ENCODE peak calls at places on chromosome 15, in nine cellular contexts. One of them, this sample, is unnamed.

GRCh38 chr15:43516801-43517353 is 531 bp upstream of the MAP1A start:
- DNase-seq in foreskin fibroblast: peak
- DNase-seq in AG09319: no peak
- DNase-seq in bronchial epithelial cell: no peak
- DNase-seq in A549: no peak
- DNase-seq in astrocyte of the spinal cord: peak
- DNase-seq in GM10248: no peak
- DNase-seq in Peyer's patch: no peak
- DNase-seq in chondrocyte: no peak
- DNase-seq in this sample: peak

GRCh38 chr15:41949400-41950126 is 22.8 kb downstream of the EHD4 start:
- DNase-seq in GM10248: no peak
- DNase-seq in AG09319: no peak
- DNase-seq in bronchial epithelial cell: no peak
- DNase-seq in A549: no peak
- DNase-seq in chondrocyte: no peak
- DNase-seq in foreskin fibroblast: no peak
- DNase-seq in astrocyte of the spinal cord: no peak
- DNase-seq in Peyer's patch: no peak
- DNase-seq in this sample: no peak

GRCh38 chr15:51727141-51727897 is 10.1 kb downstream of the LYSMD2 start:
- DNase-seq in bronchial epithelial cell: no peak
- DNase-seq in Peyer's patch: no peak
- DNase-seq in foreskin fibroblast: peak
- DNase-seq in chondrocyte: no peak
- DNase-seq in GM10248: no peak
- DNase-seq in AG09319: no peak
- DNase-seq in astrocyte of the spinal cord: no peak
- DNase-seq in A549: peak
- DNase-seq in this sample: no peak

GRCh38 chr15:62257991-62258390 is 92.9 kb upstream of the C2CD4B start:
- DNase-seq in foreskin fibroblast: no peak
- DNase-seq in GM10248: no peak
- DNase-seq in Peyer's patch: no peak
- DNase-seq in AG09319: no peak
- DNase-seq in astrocyte of the spinal cord: no peak
- DNase-seq in chondrocyte: no peak
- DNase-seq in A549: no peak
- DNase-seq in bronchial epithelial cell: no peak
- DNase-seq in this sample: no peak

GRCh38 chr15:38684461-38685000 is 119.9 kb upstream of the RASGRP1 start:
- DNase-seq in A549: no peak
- DNase-seq in Peyer's patch: no peak
- DNase-seq in AG09319: no peak
- DNase-seq in astrocyte of the spinal cord: no peak
- DNase-seq in chondrocyte: no peak
- DNase-seq in GM10248: no peak
- DNase-seq in foreskin fibroblast: no peak
- DNase-seq in bronchial epithelial cell: no peak
- DNase-seq in this sample: no peak

GRCh38 chr15:62771234-62771633 is 271.3 kb upstream of the TPM1 start:
- DNase-seq in GM10248: no peak
- DNase-seq in Peyer's patch: no peak
- DNase-seq in A549: no peak
- DNase-seq in bronchial epithelial cell: no peak
- DNase-seq in AG09319: no peak
- DNase-seq in astrocyte of the spinal cord: no peak
- DNase-seq in chondrocyte: no peak
- DNase-seq in foreskin fibroblast: no peak
- DNase-seq in this sample: no peak

GRCh38 chr15:41838400-41838897 is at the start of gene PLA2G4B:
- DNase-seq in chondrocyte: no peak
- DNase-seq in A549: no peak
- DNase-seq in foreskin fibroblast: no peak
- DNase-seq in GM10248: no peak
- DNase-seq in astrocyte of the spinal cord: no peak
- DNase-seq in bronchial epithelial cell: peak
- DNase-seq in AG09319: no peak
- DNase-seq in Peyer's patch: no peak
- DNase-seq in this sample: no peak

GRCh38 chr15:100171411-100171810 is 170.4 kb downstream of the ADAMTS17 start:
- DNase-seq in GM10248: no peak
- DNase-seq in bronchial epithelial cell: no peak
- DNase-seq in foreskin fibroblast: no peak
- DNase-seq in astrocyte of the spinal cord: no peak
- DNase-seq in A549: no peak
- DNase-seq in chondrocyte: no peak
- DNase-seq in AG09319: no peak
- DNase-seq in Peyer's patch: no peak
- DNase-seq in this sample: no peak

GRCh38 chr15:74540761-74541493 is at the start of gene ARID3B:
- DNase-seq in bronchial epithelial cell: peak
- DNase-seq in Peyer's patch: peak
- DNase-seq in foreskin fibroblast: peak
- DNase-seq in GM10248: peak
- DNase-seq in A549: peak
- DNase-seq in astrocyte of the spinal cord: peak
- DNase-seq in chondrocyte: peak
- DNase-seq in AG09319: peak
- DNase-seq in this sample: peak

GRCh38 chr15:80317389-80318169 is 65.6 kb upstream of the CTXND1 start:
- DNase-seq in astrocyte of the spinal cord: peak
- DNase-seq in GM10248: no peak
- DNase-seq in AG09319: peak
- DNase-seq in bronchial epithelial cell: peak
- DNase-seq in foreskin fibroblast: peak
- DNase-seq in Peyer's patch: no peak
- DNase-seq in chondrocyte: no peak
- DNase-seq in A549: peak
- DNase-seq in this sample: peak

GRCh38 chr15:40358492-40359353 is 704 bp downstream of the DISP2 start:
- DNase-seq in bronchial epithelial cell: no peak
- DNase-seq in GM10248: no peak
- DNase-seq in astrocyte of the spinal cord: no peak
- DNase-seq in Peyer's patch: no peak
- DNase-seq in foreskin fibroblast: no peak
- DNase-seq in chondrocyte: no peak
- DNase-seq in A549: no peak
- DNase-seq in AG09319: no peak
- DNase-seq in this sample: peak

GRCh38 chr15:74419432-74419831 is 14.3 kb downstream of the SEMA7A start:
- DNase-seq in GM10248: no peak
- DNase-seq in Peyer's patch: no peak
- DNase-seq in astrocyte of the spinal cord: no peak
- DNase-seq in AG09319: no peak
- DNase-seq in A549: no peak
- DNase-seq in bronchial epithelial cell: no peak
- DNase-seq in chondrocyte: no peak
- DNase-seq in foreskin fibroblast: no peak
- DNase-seq in this sample: peak

GRCh38 chr15:96253137-96253747 is 77.3 kb upstream of the NR2F2 start:
- DNase-seq in foreskin fibroblast: no peak
- DNase-seq in A549: no peak
- DNase-seq in astrocyte of the spinal cord: no peak
- DNase-seq in AG09319: no peak
- DNase-seq in GM10248: no peak
- DNase-seq in bronchial epithelial cell: no peak
- DNase-seq in chondrocyte: no peak
- DNase-seq in Peyer's patch: no peak
- DNase-seq in this sample: no peak

GRCh38 chr15:72994778-72995177 is 57.5 kb upstream of the NEO1 start:
- DNase-seq in A549: no peak
- DNase-seq in Peyer's patch: no peak
- DNase-seq in AG09319: no peak
- DNase-seq in bronchial epithelial cell: no peak
- DNase-seq in GM10248: no peak
- DNase-seq in astrocyte of the spinal cord: no peak
- DNase-seq in foreskin fibroblast: no peak
- DNase-seq in chondrocyte: no peak
- DNase-seq in this sample: no peak

GRCh38 chr15:73150831-73151230 is 98.6 kb downstream of the NEO1 start:
- DNase-seq in AG09319: no peak
- DNase-seq in A549: no peak
- DNase-seq in Peyer's patch: no peak
- DNase-seq in chondrocyte: no peak
- DNase-seq in GM10248: no peak
- DNase-seq in bronchial epithelial cell: peak
- DNase-seq in astrocyte of the spinal cord: no peak
- DNase-seq in foreskin fibroblast: no peak
- DNase-seq in this sample: no peak

GRCh38 chr15:48674876-48675275 is 29.4 kb upstream of the FBN1 start:
- DNase-seq in astrocyte of the spinal cord: peak
- DNase-seq in GM10248: no peak
- DNase-seq in Peyer's patch: no peak
- DNase-seq in chondrocyte: no peak
- DNase-seq in bronchial epithelial cell: no peak
- DNase-seq in AG09319: no peak
- DNase-seq in foreskin fibroblast: no peak
- DNase-seq in A549: no peak
- DNase-seq in this sample: no peak

GRCh38 chr15:31031471-31032064 is 40.1 kb upstream of the MTMR10 start:
- DNase-seq in chondrocyte: no peak
- DNase-seq in astrocyte of the spinal cord: peak
- DNase-seq in Peyer's patch: no peak
- DNase-seq in A549: no peak
- DNase-seq in bronchial epithelial cell: peak
- DNase-seq in foreskin fibroblast: peak
- DNase-seq in AG09319: no peak
- DNase-seq in GM10248: peak
- DNase-seq in this sample: peak

GRCh38 chr15:38069001-38069400 is 134.6 kb downstream of the TMCO5A start:
- DNase-seq in bronchial epithelial cell: peak
- DNase-seq in chondrocyte: no peak
- DNase-seq in AG09319: peak
- DNase-seq in foreskin fibroblast: peak
- DNase-seq in GM10248: peak
- DNase-seq in Peyer's patch: no peak
- DNase-seq in astrocyte of the spinal cord: peak
- DNase-seq in A549: peak
- DNase-seq in this sample: peak

GRCh38 chr15:49458145-49458544 is 35.1 kb downstream of the FGF7 start:
- DNase-seq in GM10248: no peak
- DNase-seq in AG09319: no peak
- DNase-seq in chondrocyte: no peak
- DNase-seq in A549: no peak
- DNase-seq in astrocyte of the spinal cord: no peak
- DNase-seq in Peyer's patch: no peak
- DNase-seq in bronchial epithelial cell: no peak
- DNase-seq in foreskin fibroblast: peak
- DNase-seq in this sample: no peak

GRCh38 chr15:34358367-34358766 is 8.6 kb downstream of the LPCAT4 start:
- DNase-seq in Peyer's patch: no peak
- DNase-seq in A549: peak
- DNase-seq in bronchial epithelial cell: no peak
- DNase-seq in GM10248: no peak
- DNase-seq in AG09319: no peak
- DNase-seq in astrocyte of the spinal cord: no peak
- DNase-seq in foreskin fibroblast: peak
- DNase-seq in chondrocyte: no peak
- DNase-seq in this sample: no peak

GRCh38 chr15:84962975-84963374 is 18.7 kb upstream of the PDE8A start:
- DNase-seq in astrocyte of the spinal cord: no peak
- DNase-seq in foreskin fibroblast: no peak
- DNase-seq in Peyer's patch: no peak
- DNase-seq in AG09319: no peak
- DNase-seq in chondrocyte: no peak
- DNase-seq in GM10248: no peak
- DNase-seq in A549: no peak
- DNase-seq in bronchial epithelial cell: peak
- DNase-seq in this sample: no peak

GRCh38 chr15:44545934-44546802 is 9.2 kb downstream of the EIF3J start:
- DNase-seq in AG09319: no peak
- DNase-seq in GM10248: peak
- DNase-seq in foreskin fibroblast: peak
- DNase-seq in Peyer's patch: no peak
- DNase-seq in A549: no peak
- DNase-seq in astrocyte of the spinal cord: peak
- DNase-seq in chondrocyte: no peak
- DNase-seq in bronchial epithelial cell: peak
- DNase-seq in this sample: peak
- TF ChIP-seq CTCF in AG09319: peak
- TF ChIP-seq CTCF in GM10248: peak
- TF ChIP-seq CTCF in foreskin fibroblast: peak
- TF ChIP-seq CTCF in Peyer's patch: peak
- TF ChIP-seq CTCF in A549: peak
- TF ChIP-seq CTCF in astrocyte of the spinal cord: peak
- TF ChIP-seq CTCF in chondrocyte: peak
- TF ChIP-seq CTCF in bronchial epithelial cell: peak
- TF ChIP-seq CTCF in this sample: peak

DNA sequence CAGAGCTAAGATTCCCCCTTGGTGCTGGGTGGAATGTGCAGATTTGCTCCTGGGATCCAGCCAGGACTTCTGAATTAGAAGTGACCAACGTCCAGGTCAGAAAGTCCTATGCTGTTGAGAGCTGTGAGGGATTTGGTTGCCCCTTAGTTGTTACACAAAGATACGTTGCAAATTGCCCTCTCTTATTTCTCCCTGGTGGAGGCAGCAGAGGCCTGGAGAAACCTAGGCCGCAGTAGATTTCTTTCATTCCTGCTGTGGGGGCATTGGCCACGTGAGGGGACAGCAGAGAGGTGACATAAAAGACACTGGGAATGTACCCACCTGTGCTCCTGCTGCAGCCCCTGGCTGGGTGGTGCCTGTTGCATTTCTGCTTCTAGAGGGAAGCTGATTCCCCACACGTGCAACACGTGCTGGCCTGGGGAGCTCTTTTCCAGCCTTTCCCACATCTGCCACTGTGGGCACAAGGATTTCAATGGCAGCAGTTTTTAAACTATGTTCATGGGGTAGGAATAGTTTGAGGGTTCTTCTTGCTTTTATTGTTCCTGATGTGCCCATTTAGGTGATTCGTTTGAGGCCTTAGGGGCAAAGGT is 65.7 kb downstream of the SYNM start:
- DNase-seq in Peyer's patch: no peak
- DNase-seq in chondrocyte: no peak
- DNase-seq in A549: no peak
- DNase-seq in GM10248: no peak
- DNase-seq in astrocyte of the spinal cord: no peak
- DNase-seq in AG09319: no peak
- DNase-seq in bronchial epithelial cell: no peak
- DNase-seq in foreskin fibroblast: no peak
- DNase-seq in this sample: no peak
- TF ChIP-seq CTCF in Peyer's patch: no peak
- TF ChIP-seq CTCF in chondrocyte: peak
- TF ChIP-seq CTCF in A549: no peak
- TF ChIP-seq CTCF in GM10248: no peak
- TF ChIP-seq CTCF in astrocyte of the spinal cord: no peak
- TF ChIP-seq CTCF in AG09319: no peak
- TF ChIP-seq CTCF in bronchial epithelial cell: no peak
- TF ChIP-seq CTCF in foreskin fibroblast: no peak
- TF ChIP-seq CTCF in this sample: no peak

GRCh38 chr15:91529534-91529933 is 324.0 kb upstream of the SLCO3A1 start:
- DNase-seq in bronchial epithelial cell: no peak
- DNase-seq in chondrocyte: no peak
- DNase-seq in Peyer's patch: no peak
- DNase-seq in GM10248: no peak
- DNase-seq in A549: no peak
- DNase-seq in AG09319: no peak
- DNase-seq in astrocyte of the spinal cord: no peak
- DNase-seq in foreskin fibroblast: no peak
- DNase-seq in this sample: no peak
- TF ChIP-seq CTCF in bronchial epithelial cell: no peak
- TF ChIP-seq CTCF in chondrocyte: no peak
- TF ChIP-seq CTCF in Peyer's patch: no peak
- TF ChIP-seq CTCF in GM10248: no peak
- TF ChIP-seq CTCF in A549: no peak
- TF ChIP-seq CTCF in AG09319: no peak
- TF ChIP-seq CTCF in astrocyte of the spinal cord: no peak
- TF ChIP-seq CTCF in foreskin fibroblast: no peak
- TF ChIP-seq CTCF in this sample: no peak

GRCh38 chr15:24146251-24146650 is 459.1 kb upstream of the NDN start:
- DNase-seq in astrocyte of the spinal cord: no peak
- DNase-seq in Peyer's patch: no peak
- DNase-seq in foreskin fibroblast: no peak
- DNase-seq in chondrocyte: no peak
- DNase-seq in GM10248: no peak
- DNase-seq in A549: no peak
- DNase-seq in AG09319: no peak
- DNase-seq in bronchial epithelial cell: peak
- DNase-seq in this sample: no peak
- TF ChIP-seq CTCF in astrocyte of the spinal cord: no peak
- TF ChIP-seq CTCF in Peyer's patch: no peak
- TF ChIP-seq CTCF in foreskin fibroblast: no peak
- TF ChIP-seq CTCF in chondrocyte: no peak
- TF ChIP-seq CTCF in GM10248: no peak
- TF ChIP-seq CTCF in A549: no peak
- TF ChIP-seq CTCF in AG09319: no peak
- TF ChIP-seq CTCF in bronchial epithelial cell: no peak
- TF ChIP-seq CTCF in this sample: no peak

This sample was measured in osteoblast.